ENCODE peak calls at places on chromosomes 5 and 9, in five cellular contexts. D is H1, B is GM12878, S is PC-9, U is DND-41. W is an unnamed sample.
A peak's percentile ranks its signal among the peaks of the same experiment; 100 is the strongest.

GRCh38 chr5:94103507-94104245 is 362.3 kb upstream of the POU5F2 start:
- DNase-seq in D (no peak), B (no peak), S (no peak), U (no peak), W (no peak)

GRCh38 chr9:133644968-133645765 is 9.0 kb downstream of the DBH start:
- DNase-seq in D (no peak), B (no peak), S (no peak), U (no peak), W (no peak)

GRCh38 chr5:155726267-155726666 is 600.7 kb upstream of the SGCD start:
- DNase-seq in D (no peak), B (no peak), S (no peak), U (peak; percentile 8), W (no peak)

GRCh38 chr9:21856301-21857094 is 54.1 kb downstream of the MTAP start:
- DNase-seq in D (no peak), B (no peak), S (no peak), U (no peak), W (no peak)

GRCh38 chr5:170551076-170551475 is 47.3 kb downstream of the KCNIP1 start:
- DNase-seq in D (no peak), B (no peak), S (no peak), U (no peak), W (no peak)

GRCh38 chr9:90642570-90643539 is at the start of gene DIRAS2:
- DNase-seq in D (peak; percentile 33), B (no peak), S (peak; percentile 72), U (no peak), W (peak; percentile 94)

GRCh38 chr5:14145356-14146334 is 2.5 kb downstream of the TRIO start:
- DNase-seq in D (no peak), B (no peak), S (peak; percentile 38), U (no peak), W (no peak)

GRCh38 chr9:71920456-71921189 is 9.2 kb downstream of the C9orf85 start:
- DNase-seq in D (no peak), B (no peak), S (no peak), U (no peak), W (peak; percentile 90)

GRCh38 chr5:173630724-173631365 is 14.4 kb upstream of the BOD1 start:
- DNase-seq in D (no peak), B (no peak), S (no peak), U (no peak), W (no peak)

GRCh38 chr5:65625743-65626142 is 916 bp downstream of the SHLD3 start:
- DNase-seq in D (no peak), B (no peak), S (no peak), U (no peak), W (no peak)
- H3K79me2 ChIP-seq in D (peaks cover 66% of the 10 kb centered on the region), B (peaks cover 51% of the 10 kb centered on the region), S (peaks cover 83% of the 10 kb centered on the region), U (peaks cover 92% of the 10 kb centered on the region), W (peaks cover 86% of the 10 kb centered on the region)

GRCh38 chr5:95922798-95923197 is 38.9 kb downstream of the ELL2 start:
- DNase-seq in D (no peak), B (no peak), S (no peak), U (no peak), W (no peak)
- H3K79me2 ChIP-seq in D (no peaks in the 10 kb centered on the region), B (peaks cover 65% of the 10 kb centered on the region), S (peaks cover 33% of the 10 kb centered on the region), U (no peaks in the 10 kb centered on the region), W (peaks cover 53% of the 10 kb centered on the region)

DNA sequence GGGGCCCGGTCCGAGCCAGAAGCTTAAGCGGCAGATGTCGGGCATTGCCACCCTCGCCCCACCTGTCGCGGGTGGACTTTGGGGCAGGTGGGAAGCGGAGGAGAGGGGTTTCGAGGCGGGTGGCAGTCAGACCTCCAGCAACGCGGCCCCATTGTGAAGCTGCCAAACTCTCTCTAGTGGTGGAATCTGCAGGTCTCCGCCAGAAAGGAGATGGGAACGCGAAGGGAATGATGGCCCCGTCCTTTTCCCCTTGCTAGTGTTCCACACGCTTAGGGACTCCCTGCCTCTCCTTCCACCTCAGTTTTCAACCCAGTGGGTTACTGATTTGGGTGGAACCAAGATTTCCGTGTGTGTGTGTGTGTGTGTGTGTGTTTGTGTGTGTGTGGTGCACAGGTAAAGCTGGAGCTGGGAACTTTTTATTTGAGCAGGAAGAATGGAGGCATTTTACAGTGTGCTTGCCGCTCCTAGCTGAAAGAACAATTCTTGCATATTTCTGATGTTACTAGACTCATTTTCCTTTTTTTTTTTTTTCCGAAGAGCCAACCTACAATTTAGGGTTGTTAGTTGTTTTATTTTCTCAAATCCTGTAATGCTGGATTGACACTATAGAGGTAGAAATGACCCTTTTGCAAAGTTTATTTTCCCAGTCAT is 1.3 kb downstream of the MACIR start:
- DNase-seq in D (no peak), B (no peak), S (peak; percentile 33), U (no peak), W (peak; percentile 46)
- H3K79me2 ChIP-seq in D (peaks cover 53% of the 10 kb centered on the region), B (peaks cover 49% of the 10 kb centered on the region), S (peaks cover 57% of the 10 kb centered on the region), U (peaks cover 62% of the 10 kb centered on the region), W (peaks cover 55% of the 10 kb centered on the region)

GRCh38 chr5:139650031-139650688 is 2.0 kb downstream of the CXXC5 start:
- DNase-seq in D (no peak), B (no peak), S (no peak), U (peak; percentile 55), W (peak; percentile 33)
- H3K79me2 ChIP-seq in D (peaks cover 60% of the 10 kb centered on the region), B (peaks cover 74% of the 10 kb centered on the region), S (peaks cover 64% of the 10 kb centered on the region), U (peaks cover 65% of the 10 kb centered on the region), W (peaks cover 66% of the 10 kb centered on the region)

GRCh38 chr9:37967681-37968080 is 63.8 kb upstream of the SLC25A51 start:
- DNase-seq in D (no peak), B (no peak), S (no peak), U (no peak), W (no peak)

GRCh38 chr9:37968228-37968672 is 64.3 kb upstream of the SLC25A51 start:
- DNase-seq in D (no peak), B (no peak), S (no peak), U (no peak), W (no peak)

GRCh38 chr9:37970301-37971106 is 66.6 kb upstream of the SLC25A51 start:
- DNase-seq in D (no peak), B (no peak), S (no peak), U (no peak), W (no peak)

GRCh38 chr9:37969558-37970300 is 65.8 kb upstream of the SLC25A51 start:
- DNase-seq in D (no peak), B (no peak), S (no peak), U (no peak), W (no peak)

DNA sequence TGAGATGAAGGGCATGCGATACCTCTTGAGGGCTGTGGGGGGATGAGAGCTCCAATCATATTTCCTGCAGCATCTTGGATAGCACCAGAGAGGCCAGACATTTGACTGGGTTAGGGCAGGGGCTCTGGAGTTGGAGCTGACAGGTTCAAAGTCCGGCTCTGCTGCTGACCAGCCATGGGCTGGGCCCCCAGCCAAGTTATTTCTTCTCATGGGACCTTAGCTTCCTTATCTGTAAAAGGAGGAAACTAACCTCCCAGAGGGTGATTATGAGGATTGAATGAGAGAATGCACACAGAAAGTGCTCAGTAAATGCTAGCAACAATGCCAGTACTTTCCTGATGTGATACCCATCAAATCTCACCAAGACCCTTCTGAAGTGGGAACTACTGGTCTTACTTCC is 65.2 kb upstream of the SLC25A51 start:
- DNase-seq in D (no peak), B (no peak), S (no peak), U (no peak), W (no peak)
- H3K79me2 ChIP-seq in D (no peaks in the 10 kb centered on the region), B (no peaks in the 10 kb centered on the region), S (peaks cover 33% of the 10 kb centered on the region), U (no peaks in the 10 kb centered on the region), W (no peaks in the 10 kb centered on the region)

DNA sequence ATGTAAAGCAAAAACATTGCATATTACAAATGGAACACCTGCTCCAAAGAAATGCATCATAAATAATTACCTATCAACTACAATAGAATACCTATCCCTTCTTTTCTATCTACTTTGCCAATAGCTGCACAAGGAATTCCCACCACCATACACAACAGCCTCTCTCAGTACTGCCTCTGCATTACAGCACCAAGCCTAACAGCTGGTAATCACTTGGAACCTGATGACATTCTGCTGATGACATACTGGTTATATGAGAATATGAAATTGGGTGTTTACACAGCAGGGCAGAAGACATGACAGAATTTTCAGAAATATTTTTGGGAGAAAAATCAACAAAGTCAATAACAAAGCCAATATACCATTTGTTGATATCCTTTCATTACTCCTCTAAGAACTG is 43.2 kb downstream of the PSMB7 start:
- DNase-seq in D (no peak), B (no peak), S (no peak), U (no peak), W (no peak)
- H3K79me2 ChIP-seq in D (peaks cover 71% of the 10 kb centered on the region), B (peaks cover 4% of the 10 kb centered on the region), S (peaks cover 88% of the 10 kb centered on the region), U (peaks cover 84% of the 10 kb centered on the region), W (peaks cover 95% of the 10 kb centered on the region)

GRCh38 chr5:176407456-176408244 is 8.7 kb downstream of the CLTB start:
- DNase-seq in D (no peak), B (no peak), S (no peak), U (no peak), W (no peak)
- H3K79me2 ChIP-seq in D (no peaks in the 10 kb centered on the region), B (no peaks in the 10 kb centered on the region), S (peaks cover 28% of the 10 kb centered on the region), U (peaks cover 10% of the 10 kb centered on the region), W (peaks cover 22% of the 10 kb centered on the region)

GRCh38 chr5:95949810-95950209 is 11.8 kb downstream of the ELL2 start:
- DNase-seq in D (no peak), B (no peak), S (no peak), U (no peak), W (peak; percentile 81)
- H3K79me2 ChIP-seq in D (peaks cover 49% of the 10 kb centered on the region), B (peaks cover 92% of the 10 kb centered on the region), S (peaks cover 83% of the 10 kb centered on the region), U (no peaks in the 10 kb centered on the region), W (peaks cover 85% of the 10 kb centered on the region)

W was measured in MM.1S.